ENCODE peak calls at places on chromosome 3, in nine cellular contexts. One of them, this sample, is unnamed.
A peak's percentile ranks its signal among the peaks of the same experiment; 100 is the strongest.

GRCh38 chr3:23743141-23743784 is 62.5 kb upstream of the UBE2E1 start:
- DNase-seq in K562: no peak
- DNase-seq in HCT116: no peak
- DNase-seq in spleen: no peak
- DNase-seq in Panc1: no peak
- DNase-seq in transverse colon: no peak
- DNase-seq in HepG2: no peak
- DNase-seq in prostate gland: no peak
- DNase-seq in stomach: no peak
- DNase-seq in this sample: no peak

GRCh38 chr3:5054098-5054497 is 68.0 kb upstream of the ARL8B start:
- DNase-seq in K562: no peak
- DNase-seq in HCT116: no peak
- DNase-seq in spleen: no peak
- DNase-seq in Panc1: no peak
- DNase-seq in transverse colon: peak; percentile 13
- DNase-seq in HepG2: no peak
- DNase-seq in prostate gland: no peak
- DNase-seq in stomach: no peak
- DNase-seq in this sample: no peak

GRCh38 chr3:37701729-37702128 is 160.0 kb upstream of the CTDSPL start:
- DNase-seq in K562: no peak
- DNase-seq in HCT116: no peak
- DNase-seq in spleen: no peak
- DNase-seq in Panc1: no peak
- DNase-seq in transverse colon: no peak
- DNase-seq in HepG2: no peak
- DNase-seq in prostate gland: no peak
- DNase-seq in stomach: no peak
- DNase-seq in this sample: no peak

GRCh38 chr3:46907960-46908293 is 30.4 kb downstream of the PTH1R start:
- DNase-seq in K562: no peak
- DNase-seq in HCT116: no peak
- DNase-seq in spleen: no peak
- DNase-seq in Panc1: no peak
- DNase-seq in transverse colon: no peak
- DNase-seq in HepG2: no peak
- DNase-seq in prostate gland: no peak
- DNase-seq in stomach: no peak
- DNase-seq in this sample: no peak

GRCh38 chr3:148991219-148992026 is at the start of gene GYG1:
- DNase-seq in K562: peak; percentile 85
- DNase-seq in HCT116: peak; percentile 60
- DNase-seq in spleen: peak; percentile 96
- DNase-seq in Panc1: no peak
- DNase-seq in transverse colon: peak; percentile 85
- DNase-seq in HepG2: peak; percentile 68
- DNase-seq in prostate gland: peak; percentile 70
- DNase-seq in stomach: peak; percentile 85
- DNase-seq in this sample: peak; percentile 70

GRCh38 chr3:171978390-171978789 is 61.0 kb upstream of the FNDC3B start:
- DNase-seq in K562: no peak
- DNase-seq in HCT116: no peak
- DNase-seq in spleen: no peak
- DNase-seq in Panc1: no peak
- DNase-seq in transverse colon: no peak
- DNase-seq in HepG2: no peak
- DNase-seq in prostate gland: no peak
- DNase-seq in stomach: no peak
- DNase-seq in this sample: no peak

GRCh38 chr3:123949606-123950005 is 11.4 kb downstream of the CCDC14 start:
- DNase-seq in K562: no peak
- DNase-seq in HCT116: no peak
- DNase-seq in spleen: no peak
- DNase-seq in Panc1: no peak
- DNase-seq in transverse colon: no peak
- DNase-seq in HepG2: no peak
- DNase-seq in prostate gland: no peak
- DNase-seq in stomach: no peak
- DNase-seq in this sample: no peak

GRCh38 chr3:34388836-34389235 is 590.4 kb downstream of the PDCD6IP start:
- DNase-seq in K562: no peak
- DNase-seq in HCT116: no peak
- DNase-seq in spleen: no peak
- DNase-seq in Panc1: no peak
- DNase-seq in transverse colon: no peak
- DNase-seq in HepG2: no peak
- DNase-seq in prostate gland: no peak
- DNase-seq in stomach: no peak
- DNase-seq in this sample: no peak

GRCh38 chr3:134608023-134608758 is 42.6 kb downstream of the KY start:
- DNase-seq in K562: no peak
- DNase-seq in HCT116: no peak
- DNase-seq in spleen: no peak
- DNase-seq in Panc1: no peak
- DNase-seq in transverse colon: no peak
- DNase-seq in HepG2: no peak
- DNase-seq in prostate gland: no peak
- DNase-seq in stomach: no peak
- DNase-seq in this sample: no peak

GRCh38 chr3:115961390-115961789 is 338.1 kb downstream of the GAP43 start:
- DNase-seq in K562: no peak
- DNase-seq in HCT116: no peak
- DNase-seq in spleen: no peak
- DNase-seq in Panc1: no peak
- DNase-seq in transverse colon: no peak
- DNase-seq in HepG2: no peak
- DNase-seq in prostate gland: no peak
- DNase-seq in stomach: no peak
- DNase-seq in this sample: no peak

GRCh38 chr3:185290266-185290665 is 36.4 kb upstream of the EHHADH start:
- DNase-seq in K562: peak; percentile 20
- DNase-seq in HCT116: no peak
- DNase-seq in spleen: no peak
- DNase-seq in Panc1: no peak
- DNase-seq in transverse colon: no peak
- DNase-seq in HepG2: no peak
- DNase-seq in prostate gland: no peak
- DNase-seq in stomach: no peak
- DNase-seq in this sample: no peak

GRCh38 chr3:134742202-134742601 is 52.9 kb upstream of the EPHB1 start:
- DNase-seq in K562: no peak
- DNase-seq in HCT116: no peak
- DNase-seq in spleen: no peak
- DNase-seq in Panc1: no peak
- DNase-seq in transverse colon: no peak
- DNase-seq in HepG2: no peak
- DNase-seq in prostate gland: no peak
- DNase-seq in stomach: no peak
- DNase-seq in this sample: no peak

GRCh38 chr3:171417813-171418212 is 42.4 kb downstream of the TNIK start:
- DNase-seq in K562: no peak
- DNase-seq in HCT116: no peak
- DNase-seq in spleen: no peak
- DNase-seq in Panc1: no peak
- DNase-seq in transverse colon: peak; percentile 28
- DNase-seq in HepG2: peak; percentile 2
- DNase-seq in prostate gland: no peak
- DNase-seq in stomach: no peak
- DNase-seq in this sample: no peak

GRCh38 chr3:67093315-67093714 is 95.2 kb downstream of the KBTBD8 start:
- DNase-seq in K562: no peak
- DNase-seq in HCT116: no peak
- DNase-seq in spleen: no peak
- DNase-seq in Panc1: no peak
- DNase-seq in transverse colon: no peak
- DNase-seq in HepG2: no peak
- DNase-seq in prostate gland: no peak
- DNase-seq in stomach: no peak
- DNase-seq in this sample: no peak

GRCh38 chr3:117248149-117248548 is 538.6 kb downstream of the TUSC7 start:
- DNase-seq in K562: no peak
- DNase-seq in HCT116: no peak
- DNase-seq in spleen: no peak
- DNase-seq in Panc1: no peak
- DNase-seq in transverse colon: no peak
- DNase-seq in HepG2: no peak
- DNase-seq in prostate gland: no peak
- DNase-seq in stomach: no peak
- DNase-seq in this sample: no peak

GRCh38 chr3:18445421-18446066 is 20.4 kb upstream of the SATB1 start:
- DNase-seq in K562: no peak
- DNase-seq in HCT116: no peak
- DNase-seq in spleen: peak; percentile 90
- DNase-seq in Panc1: no peak
- DNase-seq in transverse colon: peak; percentile 35
- DNase-seq in HepG2: no peak
- DNase-seq in prostate gland: peak; percentile 16
- DNase-seq in stomach: peak; percentile 25
- DNase-seq in this sample: no peak

GRCh38 chr3:130243808-130244207 is 101.7 kb upstream of the COL6A5 start:
- DNase-seq in K562: no peak
- DNase-seq in HCT116: no peak
- DNase-seq in spleen: no peak
- DNase-seq in Panc1: no peak
- DNase-seq in transverse colon: no peak
- DNase-seq in HepG2: no peak
- DNase-seq in prostate gland: no peak
- DNase-seq in stomach: no peak
- DNase-seq in this sample: no peak

GRCh38 chr3:111027868-111028267 is 43.7 kb upstream of the NECTIN3 start:
- DNase-seq in K562: no peak
- DNase-seq in HCT116: no peak
- DNase-seq in spleen: no peak
- DNase-seq in Panc1: no peak
- DNase-seq in transverse colon: no peak
- DNase-seq in HepG2: no peak
- DNase-seq in prostate gland: no peak
- DNase-seq in stomach: no peak
- DNase-seq in this sample: no peak

GRCh38 chr3:53264718-53265117 is 8.9 kb upstream of the TKT start:
- DNase-seq in K562: no peak
- DNase-seq in HCT116: no peak
- DNase-seq in spleen: peak; percentile 24
- DNase-seq in Panc1: no peak
- DNase-seq in transverse colon: no peak
- DNase-seq in HepG2: no peak
- DNase-seq in prostate gland: peak; percentile 73
- DNase-seq in stomach: peak; percentile 78
- DNase-seq in this sample: no peak

GRCh38 chr3:185270262-185270955 is 16.6 kb upstream of the EHHADH start:
- DNase-seq in K562: peak; percentile 69
- DNase-seq in HCT116: no peak
- DNase-seq in spleen: no peak
- DNase-seq in Panc1: no peak
- DNase-seq in transverse colon: peak; percentile 26
- DNase-seq in HepG2: peak; percentile 50
- DNase-seq in prostate gland: no peak
- DNase-seq in stomach: no peak
- DNase-seq in this sample: no peak

DNA sequence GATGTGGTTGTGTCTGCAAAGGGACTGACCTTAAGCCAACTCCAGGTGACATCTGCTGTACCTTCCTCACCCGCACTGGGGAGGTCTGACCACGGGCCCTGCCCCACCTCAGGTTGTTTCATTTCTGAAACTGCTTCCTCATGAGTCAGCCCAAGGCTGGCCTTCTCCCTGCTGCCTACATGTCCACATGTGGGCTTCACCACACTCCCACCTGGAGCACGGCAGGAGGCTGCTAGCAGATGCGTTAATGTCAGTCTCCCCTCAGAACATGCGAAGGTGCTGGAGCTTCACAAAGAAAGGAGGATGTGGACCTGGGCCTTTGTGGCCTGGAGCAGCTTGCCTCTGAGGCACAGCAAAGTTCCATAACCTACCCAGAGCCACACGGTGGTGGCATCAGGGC is 69.4 kb upstream of the PLXNA1 start:
- DNase-seq in K562: no peak
- DNase-seq in HCT116: peak; percentile 26
- DNase-seq in spleen: no peak
- DNase-seq in Panc1: no peak
- DNase-seq in transverse colon: peak; percentile 41
- DNase-seq in HepG2: no peak
- DNase-seq in prostate gland: no peak
- DNase-seq in stomach: no peak
- DNase-seq in this sample: no peak
- H3K4me1 ChIP-seq in K562: peaks cover 47% of the 10 kb centered on the region
- H3K4me1 ChIP-seq in HCT116: peaks cover 2% of the 10 kb centered on the region
- H3K4me1 ChIP-seq in spleen: peaks cover 53% of the 10 kb centered on the region
- H3K4me1 ChIP-seq in Panc1: peaks cover 8% of the 10 kb centered on the region
- H3K4me1 ChIP-seq in transverse colon: no peaks in the 10 kb centered on the region
- H3K4me1 ChIP-seq in HepG2: no peaks in the 10 kb centered on the region
- H3K4me1 ChIP-seq in prostate gland: no peaks in the 10 kb centered on the region
- H3K4me1 ChIP-seq in stomach: no peaks in the 10 kb centered on the region
- H3K4me1 ChIP-seq in this sample: peaks cover 5% of the 10 kb centered on the region

GRCh38 chr3:132659370-132660055 is at the start of gene ACAD11:
- DNase-seq in K562: peak; percentile 63
- DNase-seq in HCT116: peak; percentile 59
- DNase-seq in spleen: peak; percentile 89
- DNase-seq in Panc1: peak; percentile 73
- DNase-seq in transverse colon: peak; percentile 70
- DNase-seq in HepG2: peak; percentile 57
- DNase-seq in prostate gland: peak; percentile 69
- DNase-seq in stomach: peak; percentile 64
- DNase-seq in this sample: peak; percentile 62
- TF ChIP-seq POLR2AphosphoS5 in K562: no peak
- TF ChIP-seq POLR2AphosphoS5 in HCT116: peak; percentile 64
- TF ChIP-seq POLR2AphosphoS5 in spleen: peak; percentile 33
- TF ChIP-seq POLR2AphosphoS5 in Panc1: no peak
- TF ChIP-seq POLR2AphosphoS5 in transverse colon: peak; percentile 41
- TF ChIP-seq POLR2AphosphoS5 in HepG2: peak; percentile 71
- TF ChIP-seq POLR2AphosphoS5 in prostate gland: no peak
- TF ChIP-seq POLR2AphosphoS5 in stomach: no peak
- TF ChIP-seq POLR2AphosphoS5 in this sample: no peak

DNA sequence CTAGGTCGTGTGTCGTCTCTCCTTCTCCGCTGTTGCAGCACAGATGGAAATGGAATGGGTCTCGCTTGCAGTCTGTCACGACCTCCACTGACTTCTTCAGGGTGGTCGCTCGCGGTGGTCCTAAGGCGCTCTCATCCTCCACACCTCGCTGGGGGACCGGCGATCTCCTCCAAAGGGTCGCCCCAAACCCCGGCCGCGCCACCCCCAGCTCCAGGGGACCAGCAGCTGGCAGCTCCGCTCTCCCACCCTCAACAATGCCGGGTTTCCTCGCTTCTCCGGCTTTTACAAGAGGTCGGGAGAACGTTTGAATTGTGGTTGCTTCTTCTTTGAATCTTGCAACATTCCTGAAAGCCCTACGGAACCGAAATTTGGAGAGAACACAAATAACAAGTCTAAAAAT is 25.9 kb downstream of the SERP1 start:
- DNase-seq in K562: no peak
- DNase-seq in HCT116: no peak
- DNase-seq in spleen: no peak
- DNase-seq in Panc1: no peak
- DNase-seq in transverse colon: no peak
- DNase-seq in HepG2: no peak
- DNase-seq in prostate gland: no peak
- DNase-seq in stomach: no peak
- DNase-seq in this sample: no peak
- H3K4me1 ChIP-seq in K562: no peaks in the 10 kb centered on the region
- H3K4me1 ChIP-seq in HCT116: no peaks in the 10 kb centered on the region
- H3K4me1 ChIP-seq in spleen: no peaks in the 10 kb centered on the region
- H3K4me1 ChIP-seq in Panc1: peaks cover 4% of the 10 kb centered on the region
- H3K4me1 ChIP-seq in transverse colon: no peaks in the 10 kb centered on the region
- H3K4me1 ChIP-seq in HepG2: peaks cover 12% of the 10 kb centered on the region
- H3K4me1 ChIP-seq in prostate gland: no peaks in the 10 kb centered on the region
- H3K4me1 ChIP-seq in stomach: no peaks in the 10 kb centered on the region
- H3K4me1 ChIP-seq in this sample: no peaks in the 10 kb centered on the region

GRCh38 chr3:167198949-167199348 is 181.1 kb downstream of the ZBBX start:
- DNase-seq in K562: no peak
- DNase-seq in HCT116: no peak
- DNase-seq in spleen: no peak
- DNase-seq in Panc1: no peak
- DNase-seq in transverse colon: no peak
- DNase-seq in HepG2: no peak
- DNase-seq in prostate gland: no peak
- DNase-seq in stomach: no peak
- DNase-seq in this sample: no peak
- TF ChIP-seq POLR2AphosphoS5 in K562: no peak
- TF ChIP-seq POLR2AphosphoS5 in HCT116: no peak
- TF ChIP-seq POLR2AphosphoS5 in spleen: no peak
- TF ChIP-seq POLR2AphosphoS5 in Panc1: no peak
- TF ChIP-seq POLR2AphosphoS5 in transverse colon: no peak
- TF ChIP-seq POLR2AphosphoS5 in HepG2: no peak
- TF ChIP-seq POLR2AphosphoS5 in prostate gland: no peak
- TF ChIP-seq POLR2AphosphoS5 in stomach: no peak
- TF ChIP-seq POLR2AphosphoS5 in this sample: no peak

This sample was measured in breast epithelium.